ENCODE peak calls at places on chromosomes 5 and 9, in seven cellular contexts. C, L, X, D, K, F and J are unnamed samples.

GRCh38 chr9:136543280-136543679 is 2.6 kb downstream of the NOTCH1 start:
- DNase-seq in L (no peak), X (no peak), D (no peak), F (no peak), C (no peak), K (no peak), J (no peak)

GRCh38 chr5:77087484-77088291 is 603 bp upstream of the ZBED3 start:
- DNase-seq in L (no peak), F (no peak), K (no peak), X (peak; percentile 36), D (no peak), C (no peak), J (peak; percentile 21)

GRCh38 chr5:137122558-137122957 is 376.6 kb downstream of the SPOCK1 start:
- DNase-seq in X (no peak), K (no peak), F (no peak), C (no peak), D (no peak), L (no peak), J (no peak)

GRCh38 chr5:123610665-123611406 is 98.9 kb downstream of the CSNK1G3 start:
- DNase-seq in K (no peak), D (no peak), F (peak; percentile 17), L (peak; percentile 68), X (no peak), C (no peak), J (no peak)

GRCh38 chr9:108663381-108663876 is 192.4 kb downstream of the ACTL7B start:
- DNase-seq in X (no peak), K (no peak), D (no peak), L (no peak), F (no peak), C (no peak), J (no peak)

GRCh38 chr9:21334969-21335632 is at the start of gene KLHL9:
- DNase-seq in X (peak; percentile 92), L (peak; percentile 94), C (peak; percentile 97), D (peak; percentile 80), K (peak; percentile 94), F (peak; percentile 73), J (peak; percentile 94)

GRCh38 chr5:120454094-120454798 is 9.9 kb upstream of the PRR16 start:
- DNase-seq in C (no peak), K (no peak), D (no peak), L (no peak), X (no peak), F (no peak), J (no peak)

GRCh38 chr9:120484162-120484561 is 95.8 kb downstream of the CDK5RAP2 start:
- DNase-seq in D (no peak), L (no peak), C (no peak), K (no peak), F (no peak), X (no peak), J (no peak)

GRCh38 chr5:89560724-89561123 is 677.7 kb upstream of the MEF2C start:
- DNase-seq in X (no peak), C (no peak), L (no peak), D (no peak), F (no peak), K (no peak), J (no peak)

GRCh38 chr9:113296796-113297558 is 6.2 kb downstream of the RNF183 start:
- DNase-seq in L (no peak), X (no peak), C (no peak), F (no peak), K (no peak), D (no peak), J (no peak)

GRCh38 chr5:40914835-40915234 is 5.5 kb downstream of the C7 start:
- DNase-seq in D (no peak), F (no peak), L (no peak), C (no peak), X (no peak), K (no peak), J (no peak)

GRCh38 chr5:149885512-149885911 is 59.1 kb downstream of the PDE6A start:
- DNase-seq in X (no peak), C (no peak), K (no peak), L (no peak), F (no peak), D (no peak), J (no peak)

GRCh38 chr5:181221792-181222629 is 1.1 kb upstream of the TRIM41 start:
- DNase-seq in D (peak; percentile 99), L (peak; percentile 98), C (peak; percentile 97), F (peak; percentile 95), K (peak; percentile 96), X (peak; percentile 93), J (peak; percentile 97)

GRCh38 chr9:99859395-99859980 is 37.8 kb downstream of the NR4A3 start:
- DNase-seq in L (no peak), C (no peak), K (no peak), F (no peak), X (no peak), D (no peak), J (no peak)

GRCh38 chr5:112779531-112779930 is 41.8 kb downstream of the APC start:
- DNase-seq in X (no peak), D (no peak), L (no peak), C (no peak), K (no peak), F (no peak), J (no peak)

GRCh38 chr9:131258186-131258585 is 18.1 kb downstream of the FAM78A start:
- DNase-seq in K (no peak), X (no peak), C (no peak), L (no peak), D (no peak), F (no peak), J (no peak)

GRCh38 chr9:134323741-134324358 is 2.4 kb upstream of the RXRA start:
- DNase-seq in D (peak; percentile 66), X (peak; percentile 20), C (peak; percentile 90), K (no peak), L (no peak), F (no peak), J (peak; percentile 83)

GRCh38 chr5:112628219-112628618 is 109.5 kb upstream of the APC start:
- DNase-seq in C (no peak), D (no peak), F (no peak), L (no peak), X (no peak), K (no peak), J (no peak)

GRCh38 chr5:71587709-71588532 is 781 bp downstream of the MCCC2 start:
- DNase-seq in C (no peak), D (no peak), F (no peak), K (no peak), L (peak; percentile 7), X (no peak), J (no peak)

GRCh38 chr9:85940832-85941616 is at the start of gene NAA35:
- DNase-seq in L (peak; percentile 97), F (peak; percentile 94), C (peak; percentile 99), X (peak; percentile 99), D (peak; percentile 97), K (peak; percentile 99), J (peak; percentile 99)
- TF ChIP-seq POLR2A in L (peak; percentile 74), F (peak; percentile 85), C (peak; percentile 56), X (peak; percentile 36), D (peak; percentile 47), K (no peak), J (no peak)

GRCh38 chr9:83980395-83981125 is at the start of gene RMI1:
- DNase-seq in L (peak; percentile 99), C (peak; percentile 100), D (peak; percentile 100), X (peak; percentile 100), F (peak; percentile 90), K (peak; percentile 100), J (peak; percentile 99)
- TF ChIP-seq EP300 in L (no peak), C (no peak), D (peak; percentile 99), X (no peak), F (peak; percentile 7), K (no peak), J (no peak)

DNA sequence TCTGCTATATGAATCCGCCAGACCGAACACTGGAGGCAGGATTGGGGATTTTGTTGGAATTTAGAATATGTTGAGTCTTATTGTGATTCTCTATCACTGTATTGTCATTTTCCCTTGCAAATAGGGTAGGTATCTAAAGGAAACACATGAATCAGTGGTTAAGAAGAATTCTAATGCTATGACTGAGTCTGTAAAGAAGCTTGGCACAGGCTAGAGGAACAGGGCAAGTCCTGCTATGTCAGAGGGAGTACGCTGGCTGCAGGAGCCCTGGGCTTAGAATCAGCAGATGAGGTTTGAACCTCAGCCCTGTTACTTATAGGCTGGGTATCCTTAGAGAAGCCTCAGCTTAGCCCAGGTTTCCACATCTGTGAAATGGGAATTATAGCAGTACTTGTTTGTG is 198.1 kb downstream of the NR3C1 start:
- DNase-seq in D (no peak), L (no peak), K (no peak), F (no peak), C (no peak), X (no peak), J (no peak)
- TF ChIP-seq POLR2A in D (no peak), L (no peak), K (no peak), F (no peak), C (no peak), X (no peak), J (no peak)

GRCh38 chr5:78589928-78590327 is 58.6 kb downstream of the LHFPL2 start:
- DNase-seq in L (no peak), C (no peak), F (no peak), K (no peak), D (no peak), X (no peak), J (no peak)
- TF ChIP-seq EP300 in L (no peak), C (no peak), F (no peak), K (no peak), D (no peak), X (no peak), J (no peak)

DNA sequence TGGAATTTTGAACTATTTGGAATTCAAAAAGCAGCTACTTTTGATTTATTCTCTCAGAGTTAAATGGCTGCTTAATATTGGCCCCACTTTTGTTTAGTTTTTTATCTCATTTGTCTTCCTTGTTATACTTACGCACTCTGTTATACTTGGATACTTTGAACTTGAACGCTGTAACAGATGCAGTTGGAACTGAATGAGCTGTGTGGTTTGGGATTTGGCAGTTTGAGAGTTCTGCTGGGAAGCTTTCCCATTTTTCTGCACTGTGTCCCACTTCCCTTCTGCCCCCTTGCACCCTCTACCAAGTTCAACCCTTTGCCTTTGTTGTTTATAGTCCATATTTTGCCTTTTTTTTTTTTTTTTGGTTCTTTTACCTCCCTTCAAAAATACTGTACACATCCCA is 3.8 kb downstream of the RHOBTB3 start:
- DNase-seq in F (no peak), X (peak; percentile 56), L (no peak), K (no peak), D (no peak), C (no peak), J (no peak)
- TF ChIP-seq POLR2A in F (no peak), X (no peak), L (no peak), K (no peak), D (no peak), C (no peak), J (no peak)